ENCODE peak calls at places on chromosomes 11 and 22, in five cellular contexts. One of them, this sample, is unnamed.

GRCh38 chr11:116420770-116421528 is 351.8 kb downstream of the BUD13 start:
- DNase-seq in choroid plexus epithelial cell: peak; percentile 6
- DNase-seq in heart left ventricle: no peak
- DNase-seq in AG04450: no peak
- DNase-seq in LNCaP clone FGC: no peak
- DNase-seq in this sample: no peak

GRCh38 chr11:119218141-119218878 is 12.2 kb downstream of the CBL start:
- DNase-seq in choroid plexus epithelial cell: peak; percentile 76
- DNase-seq in AG04450: peak; percentile 78
- DNase-seq in heart left ventricle: no peak
- DNase-seq in LNCaP clone FGC: no peak
- DNase-seq in this sample: peak; percentile 91

GRCh38 chr11:70606951-70607330 is 208.6 kb downstream of the CTTN start:
- DNase-seq in AG04450: no peak
- DNase-seq in heart left ventricle: no peak
- DNase-seq in LNCaP clone FGC: no peak
- DNase-seq in choroid plexus epithelial cell: no peak
- DNase-seq in this sample: no peak

GRCh38 chr11:47477323-47477722 is 28.4 kb upstream of the RAPSN start:
- DNase-seq in choroid plexus epithelial cell: no peak
- DNase-seq in heart left ventricle: no peak
- DNase-seq in LNCaP clone FGC: no peak
- DNase-seq in AG04450: no peak
- DNase-seq in this sample: peak; percentile 86

GRCh38 chr22:35375031-35375430 is 5.9 kb upstream of the HMOX1 start:
- DNase-seq in heart left ventricle: no peak
- DNase-seq in AG04450: no peak
- DNase-seq in LNCaP clone FGC: no peak
- DNase-seq in choroid plexus epithelial cell: no peak
- DNase-seq in this sample: peak; percentile 70

GRCh38 chr22:39223091-39223710 is 21.6 kb downstream of the PDGFB start:
- DNase-seq in choroid plexus epithelial cell: no peak
- DNase-seq in LNCaP clone FGC: no peak
- DNase-seq in AG04450: no peak
- DNase-seq in heart left ventricle: no peak
- DNase-seq in this sample: no peak

GRCh38 chr11:83292709-83293435 is 6.7 kb upstream of the CCDC90B start:
- DNase-seq in choroid plexus epithelial cell: peak; percentile 86
- DNase-seq in AG04450: peak; percentile 29
- DNase-seq in LNCaP clone FGC: peak; percentile 25
- DNase-seq in heart left ventricle: no peak
- DNase-seq in this sample: peak; percentile 84

GRCh38 chr11:15911377-15912044 is 444.8 kb downstream of the SOX6 start:
- DNase-seq in LNCaP clone FGC: no peak
- DNase-seq in heart left ventricle: peak; percentile 32
- DNase-seq in choroid plexus epithelial cell: peak; percentile 73
- DNase-seq in AG04450: peak; percentile 46
- DNase-seq in this sample: peak; percentile 44

GRCh38 chr11:126440276-126440675 is 84.8 kb downstream of the ST3GAL4 start:
- DNase-seq in LNCaP clone FGC: no peak
- DNase-seq in heart left ventricle: no peak
- DNase-seq in AG04450: no peak
- DNase-seq in choroid plexus epithelial cell: no peak
- DNase-seq in this sample: no peak

GRCh38 chr11:77147668-77148321 is 19.7 kb downstream of the MYO7A start:
- DNase-seq in LNCaP clone FGC: no peak
- DNase-seq in choroid plexus epithelial cell: peak; percentile 65
- DNase-seq in AG04450: no peak
- DNase-seq in heart left ventricle: no peak
- DNase-seq in this sample: no peak

GRCh38 chr11:57566564-57567209 is 785 bp downstream of the UBE2L6 start:
- DNase-seq in choroid plexus epithelial cell: no peak
- DNase-seq in heart left ventricle: no peak
- DNase-seq in AG04450: no peak
- DNase-seq in LNCaP clone FGC: no peak
- DNase-seq in this sample: peak; percentile 5

GRCh38 chr11:61837411-61838005 is 9.4 kb downstream of the FADS2 start:
- DNase-seq in heart left ventricle: no peak
- DNase-seq in choroid plexus epithelial cell: no peak
- DNase-seq in AG04450: no peak
- DNase-seq in LNCaP clone FGC: no peak
- DNase-seq in this sample: no peak

GRCh38 chr22:23180301-23180892 is at the start of gene BCR:
- DNase-seq in AG04450: no peak
- DNase-seq in heart left ventricle: peak; percentile 76
- DNase-seq in LNCaP clone FGC: no peak
- DNase-seq in choroid plexus epithelial cell: peak; percentile 75
- DNase-seq in this sample: peak; percentile 57

GRCh38 chr11:74905326-74905725 is 43.6 kb downstream of the XRRA1 start:
- DNase-seq in choroid plexus epithelial cell: no peak
- DNase-seq in AG04450: no peak
- DNase-seq in heart left ventricle: no peak
- DNase-seq in LNCaP clone FGC: no peak
- DNase-seq in this sample: no peak

GRCh38 chr11:131447268-131447667 is 76.9 kb downstream of the NTM start:
- DNase-seq in AG04450: no peak
- DNase-seq in heart left ventricle: no peak
- DNase-seq in choroid plexus epithelial cell: no peak
- DNase-seq in LNCaP clone FGC: no peak
- DNase-seq in this sample: no peak

GRCh38 chr11:23723861-23724260 is 773.0 kb upstream of the LUZP2 start:
- DNase-seq in heart left ventricle: no peak
- DNase-seq in AG04450: no peak
- DNase-seq in LNCaP clone FGC: no peak
- DNase-seq in choroid plexus epithelial cell: no peak
- DNase-seq in this sample: no peak

GRCh38 chr11:43377380-43377779 is 18.7 kb downstream of the TTC17 start:
- DNase-seq in choroid plexus epithelial cell: no peak
- DNase-seq in LNCaP clone FGC: no peak
- DNase-seq in heart left ventricle: no peak
- DNase-seq in AG04450: no peak
- DNase-seq in this sample: no peak

GRCh38 chr11:134266841-134267251 is 9.3 kb upstream of the GLB1L3 start:
- DNase-seq in heart left ventricle: no peak
- DNase-seq in choroid plexus epithelial cell: peak; percentile 78
- DNase-seq in AG04450: peak; percentile 47
- DNase-seq in LNCaP clone FGC: no peak
- DNase-seq in this sample: peak; percentile 75

GRCh38 chr22:35648066-35649025 is at the start of gene APOL6:
- DNase-seq in LNCaP clone FGC: no peak
- DNase-seq in AG04450: no peak
- DNase-seq in heart left ventricle: peak; percentile 51
- DNase-seq in choroid plexus epithelial cell: peak; percentile 90
- DNase-seq in this sample: peak; percentile 79

GRCh38 chr22:27880778-27881394 is 38.2 kb downstream of the PITPNB start:
- DNase-seq in heart left ventricle: no peak
- DNase-seq in choroid plexus epithelial cell: peak; percentile 91
- DNase-seq in AG04450: peak; percentile 72
- DNase-seq in LNCaP clone FGC: no peak
- DNase-seq in this sample: peak; percentile 89

GRCh38 chr11:131895865-131896264 is 525.5 kb downstream of the NTM start:
- DNase-seq in LNCaP clone FGC: no peak
- DNase-seq in AG04450: no peak
- DNase-seq in choroid plexus epithelial cell: no peak
- DNase-seq in heart left ventricle: no peak
- DNase-seq in this sample: no peak

GRCh38 chr11:100812517-100812916 is 125.4 kb downstream of the ARHGAP42 start:
- DNase-seq in AG04450: no peak
- DNase-seq in choroid plexus epithelial cell: no peak
- DNase-seq in LNCaP clone FGC: no peak
- DNase-seq in heart left ventricle: no peak
- DNase-seq in this sample: no peak

GRCh38 chr11:100815787-100816330 is 128.8 kb downstream of the ARHGAP42 start:
- DNase-seq in AG04450: no peak
- DNase-seq in choroid plexus epithelial cell: no peak
- DNase-seq in LNCaP clone FGC: no peak
- DNase-seq in heart left ventricle: no peak
- DNase-seq in this sample: no peak

GRCh38 chr11:100821198-100821597 is 134.1 kb downstream of the ARHGAP42 start:
- DNase-seq in heart left ventricle: no peak
- DNase-seq in LNCaP clone FGC: no peak
- DNase-seq in choroid plexus epithelial cell: no peak
- DNase-seq in AG04450: no peak
- DNase-seq in this sample: no peak

GRCh38 chr11:100816823-100817222 is 129.7 kb downstream of the ARHGAP42 start:
- DNase-seq in choroid plexus epithelial cell: peak; percentile 29
- DNase-seq in LNCaP clone FGC: no peak
- DNase-seq in AG04450: no peak
- DNase-seq in heart left ventricle: no peak
- DNase-seq in this sample: peak; percentile 37

DNA sequence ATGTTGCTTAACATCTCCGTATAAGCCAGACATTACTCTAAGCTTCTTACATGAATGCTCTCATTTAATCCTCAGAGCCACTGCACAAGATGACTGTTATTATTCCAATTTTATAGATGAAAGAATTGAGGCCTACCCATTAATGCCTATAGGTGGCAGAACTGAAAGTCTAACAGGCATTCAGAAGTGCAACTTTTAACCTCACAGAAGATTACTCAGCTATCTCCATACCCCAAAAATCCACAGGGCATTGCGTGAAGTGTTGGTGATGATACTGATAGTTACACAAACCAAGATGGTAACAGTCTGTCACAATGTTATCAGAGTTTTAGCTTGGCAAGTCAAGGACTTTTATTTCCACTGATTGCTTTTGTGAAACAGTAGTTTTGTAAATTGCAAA is 130.5 kb downstream of the ARHGAP42 start:
- DNase-seq in LNCaP clone FGC: no peak
- DNase-seq in choroid plexus epithelial cell: no peak
- DNase-seq in AG04450: no peak
- DNase-seq in heart left ventricle: no peak
- DNase-seq in this sample: no peak
- TF ChIP-seq CTCF in LNCaP clone FGC: peak; percentile 4
- TF ChIP-seq CTCF in choroid plexus epithelial cell: no peak
- TF ChIP-seq CTCF in AG04450: no peak
- TF ChIP-seq CTCF in heart left ventricle: no peak
- TF ChIP-seq CTCF in this sample: no peak

DNA sequence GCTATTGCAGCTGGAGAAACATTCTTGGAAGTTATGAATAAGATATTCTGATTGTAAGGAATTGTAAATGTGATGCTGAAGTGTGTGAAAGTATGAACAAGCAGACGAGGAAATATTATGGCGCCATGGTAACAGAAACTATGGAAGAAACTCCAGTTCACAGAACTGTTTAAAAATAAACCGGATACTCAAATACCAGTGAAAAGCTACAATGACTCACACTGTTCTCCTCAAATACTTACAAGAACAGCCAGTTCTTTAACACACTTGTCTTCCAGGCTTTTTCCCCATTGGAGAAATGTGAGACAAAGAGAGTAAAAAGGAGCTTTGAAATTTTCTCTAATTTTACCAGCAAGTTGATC is 76.7 kb upstream of the ARFGAP3 start:
- DNase-seq in choroid plexus epithelial cell: peak; percentile 97
- DNase-seq in AG04450: peak; percentile 82
- DNase-seq in heart left ventricle: no peak
- DNase-seq in LNCaP clone FGC: no peak
- DNase-seq in this sample: peak; percentile 93
- H3K4me3 ChIP-seq in choroid plexus epithelial cell: no peak overlapping the region
- H3K4me3 ChIP-seq in AG04450: no peak overlapping the region
- H3K4me3 ChIP-seq in heart left ventricle: peak overlapping the region; percentile 8
- H3K4me3 ChIP-seq in LNCaP clone FGC: no peak overlapping the region
- H3K4me3 ChIP-seq in this sample: peak overlapping the region; percentile 34

DNA sequence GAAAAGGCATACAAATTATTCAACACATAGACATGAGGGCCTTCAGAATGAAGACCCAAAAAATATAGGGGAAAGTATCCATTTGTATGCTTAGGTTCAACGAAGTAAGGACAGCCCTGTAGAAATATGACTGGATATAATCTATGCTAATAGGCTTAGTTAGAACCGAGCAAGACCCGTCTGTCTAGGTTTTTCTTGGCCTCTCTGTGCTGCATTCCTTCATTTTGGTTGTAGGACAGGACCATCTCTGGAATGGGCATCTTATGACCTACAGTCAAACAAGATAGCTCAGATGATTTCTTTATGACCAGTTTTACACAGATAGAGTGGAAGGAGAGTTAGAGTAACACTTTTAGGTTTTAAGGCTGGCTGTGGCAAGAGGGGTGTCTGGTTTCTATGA is 5.6 kb upstream of the MS4A7 start:
- DNase-seq in heart left ventricle: no peak
- DNase-seq in AG04450: no peak
- DNase-seq in LNCaP clone FGC: no peak
- DNase-seq in choroid plexus epithelial cell: no peak
- DNase-seq in this sample: no peak
- TF ChIP-seq CTCF in heart left ventricle: no peak
- TF ChIP-seq CTCF in AG04450: no peak
- TF ChIP-seq CTCF in LNCaP clone FGC: no peak
- TF ChIP-seq CTCF in choroid plexus epithelial cell: no peak
- TF ChIP-seq CTCF in this sample: no peak

GRCh38 chr11:12845739-12846358 is 163.3 kb upstream of the RASSF10 start:
- DNase-seq in LNCaP clone FGC: no peak
- DNase-seq in AG04450: peak; percentile 65
- DNase-seq in choroid plexus epithelial cell: peak; percentile 60
- DNase-seq in heart left ventricle: peak; percentile 13
- DNase-seq in this sample: peak; percentile 46
- H3K4me3 ChIP-seq in LNCaP clone FGC: no peak overlapping the region
- H3K4me3 ChIP-seq in AG04450: no peak overlapping the region
- H3K4me3 ChIP-seq in choroid plexus epithelial cell: no peak overlapping the region
- H3K4me3 ChIP-seq in heart left ventricle: no peak overlapping the region
- H3K4me3 ChIP-seq in this sample: no peak overlapping the region

GRCh38 chr11:44566559-44566949 is 1.1 kb downstream of the CD82 start:
- DNase-seq in choroid plexus epithelial cell: no peak
- DNase-seq in LNCaP clone FGC: no peak
- DNase-seq in AG04450: no peak
- DNase-seq in heart left ventricle: no peak
- DNase-seq in this sample: no peak

GRCh38 chr11:44565746-44566558 is 489 bp downstream of the CD82 start:
- DNase-seq in choroid plexus epithelial cell: no peak
- DNase-seq in heart left ventricle: no peak
- DNase-seq in LNCaP clone FGC: no peak
- DNase-seq in AG04450: no peak
- DNase-seq in this sample: no peak

GRCh38 chr11:44564198-44564597 is 1.3 kb upstream of the CD82 start:
- DNase-seq in heart left ventricle: no peak
- DNase-seq in AG04450: no peak
- DNase-seq in choroid plexus epithelial cell: no peak
- DNase-seq in LNCaP clone FGC: no peak
- DNase-seq in this sample: no peak

GRCh38 chr11:44564653-44565007 is 833 bp upstream of the CD82 start:
- DNase-seq in heart left ventricle: peak; percentile 74
- DNase-seq in AG04450: peak; percentile 53
- DNase-seq in choroid plexus epithelial cell: peak; percentile 75
- DNase-seq in LNCaP clone FGC: no peak
- DNase-seq in this sample: peak; percentile 82

GRCh38 chr11:44565008-44565745 is at the start of gene CD82:
- DNase-seq in heart left ventricle: peak; percentile 100
- DNase-seq in AG04450: peak; percentile 96
- DNase-seq in choroid plexus epithelial cell: peak; percentile 99
- DNase-seq in LNCaP clone FGC: peak; percentile 82
- DNase-seq in this sample: peak; percentile 94
- TF ChIP-seq CTCF in heart left ventricle: peak; percentile 32
- TF ChIP-seq CTCF in AG04450: peak; percentile 26
- TF ChIP-seq CTCF in choroid plexus epithelial cell: no peak
- TF ChIP-seq CTCF in LNCaP clone FGC: peak; percentile 29
- TF ChIP-seq CTCF in this sample: peak; percentile 24

GRCh38 chr11:72876147-72876546 is 61.9 kb downstream of the ATG16L2 start:
- DNase-seq in heart left ventricle: no peak
- DNase-seq in LNCaP clone FGC: no peak
- DNase-seq in choroid plexus epithelial cell: no peak
- DNase-seq in AG04450: no peak
- DNase-seq in this sample: no peak
- H3K4me3 ChIP-seq in heart left ventricle: no peak overlapping the region
- H3K4me3 ChIP-seq in LNCaP clone FGC: no peak overlapping the region
- H3K4me3 ChIP-seq in choroid plexus epithelial cell: no peak overlapping the region
- H3K4me3 ChIP-seq in AG04450: no peak overlapping the region
- H3K4me3 ChIP-seq in this sample: no peak overlapping the region

This sample was measured in fibroblast of the aortic adventitia.